ENCODE peak calls at places on chromosomes 7 and 10, in seven cellular contexts. F is tibial nerve, C is A673, I is thyroid gland, W is astrocyte, K is thoracic aorta, G is heart left ventricle. L is an unnamed sample.

GRCh38 chr10:79182763-79183467 is 114.1 kb downstream of the ZMIZ1 start:
- DNase-seq in F (no peak), C (no peak), G (no peak), K (no peak), I (no peak), W (peak; percentile 26), L (peak; percentile 69)

GRCh38 chr7:145644426-145645154 is 472.0 kb upstream of the CNTNAP2 start:
- DNase-seq in F (no peak), I (no peak), W (no peak), K (no peak), C (no peak), G (no peak), L (no peak)

GRCh38 chr7:63028376-63029206 is 970.1 kb upstream of the ZNF722 start:
- DNase-seq in W (no peak), K (no peak), F (no peak), I (no peak), C (no peak), G (no peak), L (no peak)

GRCh38 chr7:140390466-140391190 is 7.7 kb downstream of the SLC37A3 start:
- DNase-seq in I (no peak), F (no peak), C (no peak), K (no peak), W (peak; percentile 53), G (no peak), L (no peak)

GRCh38 chr7:81501220-81501619 is 268.6 kb downstream of the HGF start:
- DNase-seq in C (peak; percentile 66), W (peak; percentile 29), G (no peak), K (no peak), F (no peak), I (no peak), L (no peak)

GRCh38 chr7:69840248-69840647 is 242.0 kb downstream of the AUTS2 start:
- DNase-seq in C (peak; percentile 28), F (no peak), G (no peak), K (no peak), I (no peak), W (peak; percentile 84), L (no peak)

GRCh38 chr7:44235066-44235465 is 34.3 kb downstream of the YKT6 start:
- DNase-seq in C (no peak), W (no peak), I (no peak), K (no peak), F (no peak), G (no peak), L (no peak)

GRCh38 chr10:70714245-70714644 is 41.9 kb downstream of the ADAMTS14 start:
- DNase-seq in G (no peak), W (no peak), F (no peak), I (peak; percentile 55), C (no peak), K (no peak), L (no peak)

GRCh38 chr10:32055478-32056135 is 618 bp downstream of the KIF5B start:
- DNase-seq in W (peak; percentile 56), F (peak; percentile 33), G (peak; percentile 77), I (peak; percentile 70), C (peak; percentile 64), K (peak; percentile 14), L (peak; percentile 64)

GRCh38 chr10:36608251-36608650 is 517.1 kb upstream of the ANKRD30A start:
- DNase-seq in F (no peak), G (no peak), C (no peak), K (no peak), W (peak; percentile 68), I (no peak), L (no peak)

GRCh38 chr7:70044064-70044463 is 445.8 kb downstream of the AUTS2 start:
- DNase-seq in I (no peak), C (peak; percentile 36), W (no peak), G (no peak), K (no peak), F (no peak), L (no peak)

GRCh38 chr7:150945853-150946825 is 32.0 kb downstream of the KCNH2 start:
- DNase-seq in K (no peak), I (no peak), C (no peak), G (peak; percentile 83), W (peak; percentile 47), F (peak; percentile 39), L (peak; percentile 63)

GRCh38 chr7:124799448-124799847 is 33.9 kb upstream of the GPR37 start:
- DNase-seq in K (no peak), W (no peak), G (no peak), C (no peak), F (no peak), I (no peak), L (no peak)

GRCh38 chr7:25776737-25777109 is 375.3 kb upstream of the NFE2L3 start:
- DNase-seq in I (no peak), C (no peak), G (no peak), F (no peak), W (no peak), K (no peak), L (no peak)

DNA sequence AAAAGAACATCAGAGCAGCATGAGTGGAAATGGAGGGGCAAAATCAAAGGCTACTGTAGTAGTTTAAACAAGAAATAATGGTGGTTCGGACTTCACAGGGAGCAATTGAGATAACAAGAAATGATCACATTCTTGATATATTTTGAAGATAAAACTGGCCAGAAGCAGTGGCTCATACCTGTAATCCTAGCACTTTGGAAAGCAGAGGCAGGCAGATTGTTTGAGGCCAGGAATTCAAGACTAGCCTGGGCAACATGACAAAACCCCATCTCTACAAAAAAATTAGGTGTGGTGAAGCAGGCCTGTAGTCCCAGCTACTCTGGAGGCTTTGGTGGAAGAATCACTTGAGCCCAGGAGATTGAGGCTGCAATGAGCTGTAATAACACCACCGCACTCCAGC is 22.9 kb downstream of the EEF1AKMT2 start:
- DNase-seq in C (no peak), K (no peak), G (no peak), I (no peak), F (no peak), W (peak; percentile 30), L (no peak)
- H3K36me3 ChIP-seq in C (peaks cover 31% of the 10 kb centered on the region), K (peaks cover 8% of the 10 kb centered on the region), G (no peaks in the 10 kb centered on the region), I (no peaks in the 10 kb centered on the region), F (no peaks in the 10 kb centered on the region), W (peaks cover 5% of the 10 kb centered on the region), L (peaks cover 4% of the 10 kb centered on the region)

GRCh38 chr10:30438016-30438850 is 4.2 kb downstream of the MAP3K8 start:
- DNase-seq in G (no peak), F (no peak), W (peak; percentile 44), I (no peak), K (no peak), C (no peak), L (no peak)
- H3K36me3 ChIP-seq in G (peaks cover 13% of the 10 kb centered on the region), F (no peaks in the 10 kb centered on the region), W (no peaks in the 10 kb centered on the region), I (peaks cover 8% of the 10 kb centered on the region), K (peaks cover 14% of the 10 kb centered on the region), C (peaks cover 4% of the 10 kb centered on the region), L (no peaks in the 10 kb centered on the region)

GRCh38 chr7:121379930-121380329 is 16.2 kb downstream of the FAM3C start:
- DNase-seq in C (no peak), F (no peak), W (no peak), K (no peak), G (no peak), I (no peak), L (no peak)

GRCh38 chr7:121373177-121373576 is 22.9 kb downstream of the FAM3C start:
- DNase-seq in W (no peak), C (no peak), F (no peak), I (no peak), G (no peak), K (no peak), L (no peak)

GRCh38 chr7:121382479-121382878 is 13.6 kb downstream of the FAM3C start:
- DNase-seq in C (no peak), I (no peak), K (no peak), F (no peak), W (no peak), G (no peak), L (no peak)

GRCh38 chr7:121372376-121373024 is 23.6 kb downstream of the FAM3C start:
- DNase-seq in I (no peak), C (peak; percentile 81), F (no peak), G (no peak), K (no peak), W (peak; percentile 64), L (no peak)

GRCh38 chr7:121376982-121377381 is 19.1 kb downstream of the FAM3C start:
- DNase-seq in G (no peak), F (no peak), I (no peak), K (no peak), W (no peak), C (no peak), L (no peak)
- H3K36me3 ChIP-seq in G (peaks cover 8% of the 10 kb centered on the region), F (no peaks in the 10 kb centered on the region), I (peaks cover 15% of the 10 kb centered on the region), K (peaks cover 8% of the 10 kb centered on the region), W (peaks cover 35% of the 10 kb centered on the region), C (no peaks in the 10 kb centered on the region), L (peaks cover 3% of the 10 kb centered on the region)

DNA sequence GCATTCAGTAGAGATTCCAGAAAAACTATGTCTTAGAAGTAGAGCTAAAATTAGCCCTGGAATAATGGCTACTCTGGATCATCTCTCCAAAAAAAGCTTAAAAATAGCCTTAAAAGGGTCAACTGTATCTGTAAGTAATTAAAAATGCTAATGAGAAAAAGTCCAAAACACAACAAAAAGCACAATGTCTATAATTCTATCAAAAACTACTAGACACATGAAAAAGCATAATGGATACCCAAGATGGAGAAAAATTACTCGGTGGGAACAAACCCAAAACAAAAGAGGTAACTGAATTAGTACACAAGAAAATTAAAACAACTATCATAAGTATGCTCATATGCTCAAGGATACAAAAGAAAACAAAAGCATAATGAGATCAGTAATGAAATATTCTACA is 15.4 kb downstream of the ORC5 start:
- DNase-seq in C (no peak), I (no peak), G (no peak), F (no peak), W (no peak), K (no peak), L (no peak)
- H3K36me3 ChIP-seq in C (peaks cover 50% of the 10 kb centered on the region), I (peaks cover 5% of the 10 kb centered on the region), G (peaks cover 7% of the 10 kb centered on the region), F (no peaks in the 10 kb centered on the region), W (peaks cover 7% of the 10 kb centered on the region), K (peaks cover 7% of the 10 kb centered on the region), L (peaks cover 2% of the 10 kb centered on the region)

DNA sequence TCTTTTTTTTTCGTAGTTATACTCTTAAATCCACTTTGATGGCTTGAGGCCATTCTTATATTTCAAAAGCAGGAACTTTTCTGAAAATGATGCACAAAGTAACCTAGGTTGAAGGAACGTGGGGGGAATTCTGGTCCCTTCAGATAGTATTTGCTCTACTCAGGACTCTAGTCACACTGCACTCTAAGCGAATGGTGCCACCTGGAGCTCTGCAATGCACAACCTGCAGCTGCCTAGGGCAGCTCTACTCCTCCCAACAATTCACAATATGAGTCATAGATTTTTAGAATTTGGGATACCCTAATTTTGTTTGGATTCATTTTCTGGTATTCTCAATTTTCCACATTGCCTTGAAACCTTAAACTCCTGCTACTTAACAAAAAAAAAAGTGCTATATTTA is 17.3 kb downstream of the SYPL1 start:
- DNase-seq in K (no peak), C (no peak), G (no peak), F (no peak), I (no peak), W (no peak), L (no peak)
- H3K36me3 ChIP-seq in K (peaks cover 28% of the 10 kb centered on the region), C (peaks cover 66% of the 10 kb centered on the region), G (peaks cover 25% of the 10 kb centered on the region), F (no peaks in the 10 kb centered on the region), I (peaks cover 22% of the 10 kb centered on the region), W (peaks cover 16% of the 10 kb centered on the region), L (no peaks in the 10 kb centered on the region)

DNA sequence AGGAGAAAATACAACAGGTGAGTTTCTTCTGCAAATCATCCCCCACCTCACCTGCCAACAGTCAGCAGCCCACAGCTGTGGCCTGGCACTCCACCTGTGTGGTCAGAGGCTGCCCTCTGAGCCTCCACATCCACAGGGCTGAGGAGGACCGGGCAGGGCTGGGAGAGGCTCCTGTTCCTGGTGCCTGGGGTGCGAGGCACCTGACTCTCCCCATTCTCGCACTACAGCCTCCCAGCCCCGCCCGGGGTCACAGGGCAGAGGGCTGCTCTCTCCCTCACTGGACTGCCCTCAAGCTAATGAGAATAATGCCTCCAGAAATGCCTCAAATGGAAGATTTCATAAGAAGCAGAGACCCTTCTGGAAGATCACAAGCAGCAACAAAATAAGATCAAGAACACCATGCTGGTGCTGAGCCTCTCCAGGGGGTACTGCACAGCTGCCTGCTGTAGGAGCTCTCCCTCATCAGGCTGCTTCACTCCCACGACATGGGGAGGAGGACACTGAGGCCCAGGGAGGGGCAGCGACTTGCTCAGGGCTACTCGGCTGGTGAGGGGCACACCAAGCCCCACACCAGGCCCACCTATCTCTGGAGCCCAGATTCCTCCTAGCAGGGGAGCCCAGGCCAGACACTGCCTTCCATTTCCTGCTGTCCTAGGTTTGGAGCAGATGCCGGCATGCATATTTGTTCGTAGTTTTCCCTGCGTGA is 76.6 kb downstream of the FAM53B start:
- DNase-seq in W (no peak), K (no peak), G (no peak), C (no peak), I (no peak), F (no peak), L (no peak)
- H3K36me3 ChIP-seq in W (no peaks in the 10 kb centered on the region), K (no peaks in the 10 kb centered on the region), G (no peaks in the 10 kb centered on the region), C (no peaks in the 10 kb centered on the region), I (no peaks in the 10 kb centered on the region), F (no peaks in the 10 kb centered on the region), L (no peaks in the 10 kb centered on the region)